ENCODE peak calls at places on chromosomes 16 and 17, in nine cellular contexts. O, I, W, T, A, M, B, L and P are unnamed samples. For H3K9me3 and H3K4me1, the result is how much of the 10 kb centered on the place peaks cover.

GRCh38 chr16:47197536-47198179 is 53.9 kb upstream of the NETO2 start:
- DNase-seq in O (no peak), I (no peak), W (no peak), T (no peak), A (no peak), M (no peak), B (no peak), L (no peak), P (no peak)

GRCh38 chr17:66401364-66401763 is 99.0 kb downstream of the PRKCA start:
- DNase-seq in O (no peak), I (no peak), W (no peak), T (no peak), A (no peak), M (no peak), B (no peak), L (no peak), P (no peak)

GRCh38 chr17:40382251-40382650 is 17.7 kb upstream of the GJD3 start:
- DNase-seq in O (no peak), I (no peak), W (no peak), T (no peak), A (no peak), M (no peak), B (no peak), L (no peak), P (no peak)

GRCh38 chr17:42459256-42459982 is 741 bp downstream of the ATP6V0A1 start:
- DNase-seq in O (peak), I (peak), W (peak), T (peak), A (peak), M (peak), B (peak), L (peak), P (peak)

GRCh38 chr17:75011788-75012319 is 616 bp upstream of the MRPL58 start:
- DNase-seq in O (peak), I (no peak), W (no peak), T (peak), A (peak), M (peak), B (peak), L (no peak), P (no peak)

GRCh38 chr17:42121066-42121769 is at the start of gene KAT2A:
- DNase-seq in O (peak), I (peak), W (peak), T (peak), A (peak), M (peak), B (peak), L (peak), P (peak)

GRCh38 chr16:87608400-87608985 is 6.2 kb downstream of the JPH3 start:
- DNase-seq in O (peak), I (peak), W (peak), T (peak), A (peak), M (peak), B (peak), L (no peak), P (peak)

GRCh38 chr16:89209522-89210044 is 7.9 kb upstream of the ZNF778 start:
- DNase-seq in O (no peak), I (no peak), W (no peak), T (no peak), A (no peak), M (no peak), B (no peak), L (peak), P (no peak)

GRCh38 chr17:28494445-28495188 is 11.5 kb upstream of the FOXN1 start:
- DNase-seq in O (peak), I (peak), W (peak), T (peak), A (peak), M (peak), B (peak), L (peak), P (no peak)

GRCh38 chr16:14501331-14502255 is 128.5 kb downstream of the PARN start:
- DNase-seq in O (peak), I (peak), W (peak), T (peak), A (peak), M (peak), B (peak), L (peak), P (peak)

GRCh38 chr17:78355045-78355641 is 4.7 kb downstream of the SOCS3 start:
- DNase-seq in O (no peak), I (no peak), W (no peak), T (peak), A (no peak), M (no peak), B (no peak), L (no peak), P (no peak)

GRCh38 chr16:3074860-3075545 is 9.6 kb downstream of the IL32 start:
- DNase-seq in O (no peak), I (no peak), W (no peak), T (no peak), A (no peak), M (peak), B (peak), L (no peak), P (peak)

GRCh38 chr17:64165347-64165746 is 35.4 kb upstream of the ERN1 start:
- DNase-seq in O (no peak), I (no peak), W (no peak), T (no peak), A (no peak), M (no peak), B (no peak), L (no peak), P (no peak)

GRCh38 chr17:80315517-80316182 is 55.0 kb downstream of the RNF213 start:
- DNase-seq in O (no peak), I (no peak), W (no peak), T (no peak), A (no peak), M (no peak), B (no peak), L (no peak), P (no peak)

GRCh38 chr17:53736516-53737274 is 86.0 kb upstream of the KIF2B start:
- DNase-seq in O (no peak), I (no peak), W (no peak), T (no peak), A (no peak), M (no peak), B (no peak), L (no peak), P (no peak)

GRCh38 chr16:22291860-22292692 is 5.1 kb upstream of the POLR3E start:
- DNase-seq in O (no peak), I (no peak), W (no peak), T (no peak), A (no peak), M (no peak), B (no peak), L (no peak), P (no peak)

GRCh38 chr17:1122681-1123396 is 56.9 kb downstream of the ABR start:
- DNase-seq in O (peak), I (peak), W (peak), T (peak), A (peak), M (peak), B (peak), L (peak), P (peak)

GRCh38 chr17:55735784-55736405 is 13.2 kb upstream of the TMEM100 start:
- DNase-seq in O (peak), I (no peak), W (peak), T (peak), A (peak), M (peak), B (no peak), L (no peak), P (peak)

GRCh38 chr17:5092139-5093010 is 14.1 kb downstream of the ZFP3 start:
- DNase-seq in O (no peak), I (no peak), W (no peak), T (no peak), A (no peak), M (no peak), B (no peak), L (no peak), P (no peak)
- H3K9me3 ChIP-seq in O (under half), I (under half), W (under half), T (half or more), A (under half), M (half or more), B (half or more), L (half or more), P (under half)

DNA sequence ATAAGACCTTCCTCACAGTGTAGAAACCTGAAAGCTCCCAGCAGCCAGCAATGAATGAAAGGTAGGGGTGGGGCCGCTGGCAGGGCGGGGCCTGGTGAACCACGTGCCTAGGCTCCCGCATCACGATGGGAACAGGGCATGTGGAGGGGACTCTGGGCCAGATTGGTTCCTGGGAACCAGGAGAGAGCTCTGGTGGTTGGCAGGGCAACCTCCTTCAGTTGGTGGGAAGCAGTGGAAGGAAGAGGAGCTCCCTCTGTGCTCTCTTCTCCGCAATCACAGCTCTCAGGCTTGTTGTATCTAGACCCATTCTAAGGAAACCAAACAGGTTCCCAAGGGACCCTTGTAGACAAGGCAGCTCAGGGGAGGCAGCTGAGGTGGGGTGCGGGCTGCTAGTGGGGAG is 10.5 kb downstream of the GGA2 start:
- DNase-seq in O (no peak), I (no peak), W (no peak), T (no peak), A (no peak), M (no peak), B (no peak), L (no peak), P (no peak)
- H3K4me1 ChIP-seq in O (under half), I (under half), W (under half), T (under half), A (under half), M (under half), B (half or more), L (half or more), P (under half)

GRCh38 chr16:5422643-5423496 is 325.3 kb upstream of the EEF2KMT start:
- DNase-seq in O (no peak), I (no peak), W (no peak), T (no peak), A (no peak), M (no peak), B (no peak), L (no peak), P (no peak)
- H3K9me3 ChIP-seq in O (under half), I (under half), W (under half), T (under half), A (under half), M (under half), B (under half), L (under half), P (under half)

GRCh38 chr17:82240506-82241182 is 11.8 kb downstream of the SLC16A3 start:
- DNase-seq in O (no peak), I (no peak), W (no peak), T (peak), A (no peak), M (no peak), B (no peak), L (peak), P (no peak)
- H3K4me1 ChIP-seq in O (under half), I (half or more), W (half or more), T (under half), A (half or more), M (half or more), B (half or more), L (half or more), P (under half)

GRCh38 chr17:69695646-69696045 is 281.1 kb downstream of the MAP2K6 start:
- DNase-seq in O (no peak), I (no peak), W (no peak), T (no peak), A (no peak), M (no peak), B (no peak), L (no peak), P (no peak)
- H3K9me3 ChIP-seq in O (under half), I (under half), W (under half), T (under half), A (under half), M (under half), B (under half), L (under half), P (under half)